ENCODE peak calls at places on chromosomes 1 and 21, in five cellular contexts. I, B, T, H and O are unnamed samples.

GRCh38 chr1:42146916-42147320 is 6.3 kb upstream of the GUCA2B start:
- DNase-seq in I (peak; percentile 73), B (peak; percentile 78), T (no peak), H (peak; percentile 71), O (peak; percentile 89)

GRCh38 chr1:44783697-44784093 is 4.3 kb downstream of the BEST4 start:
- DNase-seq in I (no peak), B (no peak), T (no peak), H (no peak), O (no peak)

GRCh38 chr21:44416193-44416592 is 39.1 kb upstream of the LRRC3 start:
- DNase-seq in I (no peak), B (no peak), T (no peak), H (no peak), O (no peak)

GRCh38 chr1:113433177-113433576 is 42.9 kb downstream of the MAGI3 start:
- DNase-seq in I (no peak), B (no peak), T (no peak), H (no peak), O (no peak)

GRCh38 chr1:193741228-193741627 is 554.8 kb upstream of the B3GALT2 start:
- DNase-seq in I (no peak), B (no peak), T (no peak), H (no peak), O (no peak)

GRCh38 chr1:182122265-182122664 is 60.8 kb upstream of the ZNF648 start:
- DNase-seq in I (no peak), B (no peak), T (no peak), H (no peak), O (no peak)

GRCh38 chr1:8702121-8702520 is 115.3 kb downstream of the RERE start:
- DNase-seq in I (peak; percentile 27), B (peak; percentile 61), T (no peak), H (peak; percentile 64), O (peak; percentile 51)

GRCh38 chr1:178506669-178507068 is 6.2 kb upstream of the TEX35 start:
- DNase-seq in I (no peak), B (no peak), T (no peak), H (no peak), O (no peak)

GRCh38 chr1:167071286-167071685 is 18.9 kb downstream of the GPA33 start:
- DNase-seq in I (no peak), B (no peak), T (no peak), H (no peak), O (no peak)

GRCh38 chr1:147651466-147651865 is 18.9 kb downstream of the ACP6 start:
- DNase-seq in I (no peak), B (peak; percentile 51), T (no peak), H (no peak), O (no peak)

GRCh38 chr1:240786880-240787279 is 174.9 kb upstream of the GREM2 start:
- DNase-seq in I (no peak), B (no peak), T (no peak), H (no peak), O (no peak)
- TF ChIP-seq CTCF in I (no peak), B (no peak), T (no peak), H (no peak), O (no peak)

DNA sequence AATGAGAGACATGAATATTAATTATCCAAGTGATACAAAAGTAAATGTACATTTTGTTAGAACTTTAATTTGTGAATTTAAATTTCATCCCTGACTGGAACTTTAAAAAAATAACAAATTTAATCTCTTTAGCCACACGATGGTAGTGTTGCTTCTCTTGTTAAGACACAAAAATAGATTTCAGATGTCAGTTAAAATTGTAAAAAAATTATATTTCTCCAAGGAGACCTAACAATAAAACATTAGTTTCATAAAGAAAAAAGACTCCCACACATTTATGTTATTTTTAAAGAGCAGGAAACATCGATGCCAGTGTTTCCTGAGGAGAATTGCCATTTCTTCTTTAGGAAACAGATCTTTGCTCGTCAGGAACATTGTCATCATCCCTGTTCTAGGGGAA is 74.0 kb upstream of the DEPDC1 start:
- DNase-seq in I (no peak), B (no peak), T (no peak), H (no peak), O (no peak)
- TF ChIP-seq CTCF in I (no peak), B (no peak), T (no peak), H (no peak), O (no peak)

DNA sequence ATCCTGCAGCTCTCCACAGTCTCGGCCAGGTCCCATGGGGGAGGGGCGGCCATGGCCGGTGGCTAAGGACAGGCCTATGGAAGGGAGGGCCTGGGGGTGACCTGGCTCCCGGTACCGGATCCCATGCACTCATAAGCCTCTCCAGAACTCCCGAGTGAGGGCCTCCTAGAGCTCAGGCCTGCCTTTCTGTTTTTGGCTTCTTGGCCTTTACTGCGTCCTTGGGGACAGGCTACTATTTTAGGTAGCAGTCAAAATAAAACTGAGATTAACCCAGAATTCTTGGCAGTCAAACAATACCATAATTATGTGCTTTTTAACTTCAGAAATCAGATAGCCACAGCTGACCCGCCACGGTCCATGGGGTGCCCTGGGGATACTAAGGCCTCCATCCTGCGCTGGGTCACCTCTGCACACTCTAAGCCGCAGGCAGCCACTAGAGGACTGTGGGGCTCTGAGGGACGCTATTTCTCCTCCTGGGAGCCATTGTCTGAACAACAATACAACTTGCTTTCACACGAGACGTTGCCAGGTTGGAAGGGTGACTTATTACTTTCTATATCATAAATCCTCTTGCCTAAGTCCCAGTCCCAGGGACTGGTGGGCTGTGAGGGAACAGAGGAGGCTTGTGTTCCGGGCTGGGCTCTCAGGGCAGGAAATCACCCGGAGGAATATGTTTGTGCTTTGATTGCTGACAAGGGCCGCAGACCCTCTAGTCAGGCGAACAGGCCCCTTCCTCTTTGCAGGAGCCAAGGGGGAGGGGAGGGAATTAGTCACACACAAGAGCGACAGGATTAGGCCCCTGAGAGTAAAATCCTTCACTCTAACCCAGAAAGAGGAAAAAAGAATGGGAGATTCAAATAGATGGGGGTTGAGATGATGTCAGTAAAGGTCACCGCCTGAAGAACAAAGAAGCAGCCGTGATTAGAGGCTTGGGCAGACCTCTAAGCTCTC is 40.7 kb upstream of the BCAR3 start:
- DNase-seq in I (no peak), B (peak; percentile 91), T (no peak), H (no peak), O (no peak)
- TF ChIP-seq CTCF in I (peak; percentile 20), B (peak; percentile 28), T (no peak), H (no peak), O (no peak)

DNA sequence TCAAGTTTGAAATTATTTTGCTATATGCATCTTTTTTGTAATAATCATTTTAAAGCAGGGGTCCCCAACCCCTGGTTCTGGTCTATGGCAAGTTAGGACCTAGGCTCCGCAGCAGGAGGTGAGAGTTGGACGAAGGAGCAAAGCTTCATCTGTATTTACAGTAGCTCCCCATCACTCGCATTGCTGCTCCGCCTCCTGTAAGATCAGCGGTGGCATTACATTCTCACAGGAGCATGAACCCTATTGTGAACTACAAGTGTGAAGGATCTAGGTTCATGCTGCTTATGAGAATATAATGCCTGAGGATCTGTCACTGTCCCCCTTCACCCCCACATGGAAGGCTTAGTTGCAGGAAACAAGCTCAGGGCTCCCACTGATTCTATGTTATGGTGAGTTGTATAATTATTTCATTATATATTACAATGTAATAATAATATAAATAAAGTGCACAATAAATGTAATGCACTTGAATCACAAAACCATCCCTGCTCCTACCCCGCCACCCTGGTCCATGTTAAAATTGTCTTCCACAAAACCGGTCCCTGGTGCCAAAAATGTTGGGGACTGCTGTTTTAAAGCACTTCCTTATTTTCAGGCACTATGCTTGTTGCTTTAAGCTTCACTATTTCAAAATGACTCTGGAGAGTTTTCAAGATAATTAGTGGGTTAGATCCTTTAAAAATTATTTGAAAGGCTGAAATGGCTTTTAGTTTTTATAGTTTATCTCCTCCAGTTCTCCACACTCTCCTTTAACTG is 74.8 kb downstream of the PLA2G4A start:
- DNase-seq in I (no peak), B (no peak), T (no peak), H (no peak), O (no peak)
- TF ChIP-seq CTCF in I (no peak), B (no peak), T (no peak), H (no peak), O (no peak)